ENCODE peak calls at places on chromosomes 16 and 17, in six cellular contexts. S, X, J, F, M and Z are unnamed samples.
A peak's percentile ranks its signal among the peaks of the same experiment; 100 is the strongest.

GRCh38 chr16:16120382-16121184 is 102.7 kb downstream of the ABCC6 start:
- DNase-seq in S (no peak), J (no peak), F (no peak), M (no peak), X (no peak), Z (no peak)

GRCh38 chr17:31308372-31308905 is 5.4 kb downstream of the EVI2B start:
- DNase-seq in F (no peak), S (no peak), M (no peak), X (no peak), J (no peak), Z (no peak)

GRCh38 chr16:20302389-20302788 is 24.9 kb downstream of the GP2 start:
- DNase-seq in M (no peak), J (no peak), S (no peak), F (no peak), X (no peak), Z (no peak)

GRCh38 chr17:49715717-49716279 is 8.0 kb upstream of the SLC35B1 start:
- DNase-seq in X (no peak), M (no peak), F (no peak), J (peak; percentile 84), S (no peak), Z (no peak)

GRCh38 chr17:40442392-40443195 is 656 bp upstream of the IGFBP4 start:
- DNase-seq in X (no peak), J (no peak), S (no peak), M (no peak), F (no peak), Z (no peak)

GRCh38 chr17:77365584-77366186 is 224.9 kb downstream of the SEC14L1 start:
- DNase-seq in S (no peak), M (no peak), J (no peak), X (no peak), F (peak; percentile 92), Z (no peak)

GRCh38 chr16:85041184-85041928 is 13.8 kb downstream of the KIAA0513 start:
- DNase-seq in J (no peak), S (no peak), F (no peak), M (no peak), X (no peak), Z (no peak)

GRCh38 chr16:2715519-2715918 is 4.5 kb downstream of the PRSS27 start:
- DNase-seq in F (peak; percentile 73), X (no peak), J (peak; percentile 77), M (no peak), S (peak; percentile 56), Z (no peak)

GRCh38 chr16:25143898-25144297 is 32.4 kb downstream of the LCMT1 start:
- DNase-seq in S (no peak), F (no peak), X (no peak), M (no peak), J (no peak), Z (no peak)

GRCh38 chr16:72847187-72848044 is 200.5 kb downstream of the ZFHX3 start:
- DNase-seq in J (no peak), F (no peak), S (peak; percentile 6), M (no peak), X (no peak), Z (no peak)

GRCh38 chr17:27552467-27552779 is 78.6 kb upstream of the LGALS9 start:
- DNase-seq in F (no peak), J (no peak), M (no peak), X (no peak), S (no peak), Z (no peak)

GRCh38 chr17:39928868-39929651 is 1.5 kb downstream of the LRRC3C start:
- DNase-seq in F (no peak), J (no peak), S (no peak), M (no peak), X (no peak), Z (no peak)

GRCh38 chr16:68873635-68874471 is 30.5 kb downstream of the TANGO6 start:
- DNase-seq in J (no peak), S (no peak), X (no peak), F (no peak), M (no peak), Z (no peak)

GRCh38 chr16:69283851-69284250 is 27.3 kb upstream of the VPS4A start:
- DNase-seq in J (no peak), S (no peak), M (no peak), F (no peak), X (no peak), Z (no peak)

GRCh38 chr16:66824006-66824405 is 6.8 kb downstream of the NAE1 start:
- DNase-seq in J (no peak), M (no peak), X (no peak), F (no peak), S (no peak), Z (no peak)

GRCh38 chr16:11333010-11333409 is 12.2 kb upstream of the RMI2 start:
- DNase-seq in F (no peak), M (no peak), S (no peak), J (no peak), X (no peak), Z (no peak)

GRCh38 chr16:31079342-31079944 is 5.2 kb downstream of the ZNF646 start:
- DNase-seq in M (no peak), J (no peak), S (no peak), F (no peak), X (no peak), Z (no peak)

GRCh38 chr17:43936434-43936833 is 5.8 kb downstream of the PPY start:
- DNase-seq in J (no peak), F (no peak), S (no peak), M (no peak), X (no peak), Z (no peak)

GRCh38 chr17:2189231-2189630 is 114.4 kb downstream of the SMG6 start:
- DNase-seq in M (no peak), F (no peak), X (no peak), J (no peak), S (no peak), Z (no peak)

GRCh38 chr16:23466162-23466885 is 13.3 kb upstream of the COG7 start:
- DNase-seq in F (no peak), J (no peak), X (no peak), M (no peak), S (no peak), Z (no peak)

GRCh38 chr17:10527419-10527818 is 9.1 kb upstream of the MYH1 start:
- DNase-seq in S (no peak), X (no peak), F (no peak), J (no peak), M (no peak), Z (no peak)

GRCh38 chr16:14400285-14400977 is 229.6 kb downstream of the PARN start:
- DNase-seq in M (no peak), F (no peak), X (no peak), S (no peak), J (no peak), Z (no peak)

GRCh38 chr17:75404739-75405364 is 626 bp downstream of the GRB2 start:
- DNase-seq in F (peak; percentile 55), M (no peak), J (peak; percentile 50), S (peak; percentile 34), X (no peak), Z (no peak)

GRCh38 chr16:78513838-78514237 is 414.4 kb downstream of the WWOX start:
- DNase-seq in F (no peak), J (no peak), S (no peak), X (no peak), M (no peak), Z (no peak)

GRCh38 chr17:34527908-34528470 is 51.4 kb upstream of the TMEM132E start:
- DNase-seq in S (no peak), X (no peak), J (no peak), F (no peak), M (no peak), Z (no peak)

GRCh38 chr16:106623-107324 is 28.7 kb downstream of the MPG start:
- DNase-seq in X (peak; percentile 41), S (peak; percentile 36), F (no peak), J (peak; percentile 65), M (no peak), Z (peak; percentile 51)

GRCh38 chr16:82954224-82954929 is 327.6 kb downstream of the CDH13 start:
- DNase-seq in F (no peak), M (no peak), J (no peak), X (no peak), S (no peak), Z (no peak)

GRCh38 chr17:44002141-44002848 is 2.1 kb upstream of the NAGS start:
- DNase-seq in M (no peak), J (no peak), S (no peak), X (no peak), F (no peak), Z (no peak)